ENCODE peak calls at places on chromosome 13, in ten cellular contexts. L is body of pancreas, G is mesenchymal stem cell, Z is aorta, E is neural progenitor cell, V is cardiac muscle cell, Y is left lung, T is uterus, O is lower leg skin, F is SK-N-SH. X is an unnamed sample.

GRCh38 chr13:33524086-33524485 is 238.5 kb upstream of the STARD13 start:
- DNase-seq in L (peak), G (peak), Z (no peak), E (no peak), V (peak), Y (no peak), T (no peak), O (no peak), F (no peak), X (no peak)

GRCh38 chr13:104286566-104287290 is 1220.5 kb upstream of the SLC10A2 start:
- DNase-seq in L (no peak), G (no peak), Z (no peak), E (peak), V (no peak), Y (no peak), T (no peak), O (no peak), F (no peak), X (no peak)

GRCh38 chr13:39900106-39900750 is 244.8 kb downstream of the COG6 start:
- DNase-seq in L (no peak), G (no peak), Z (no peak), E (no peak), V (peak), Y (no peak), T (no peak), O (no peak), F (no peak), X (no peak)

GRCh38 chr13:62626771-62627170 is 1211.1 kb upstream of the PCDH20 start:
- DNase-seq in L (no peak), G (no peak), Z (no peak), E (peak), V (no peak), Y (no peak), T (no peak), O (no peak), F (no peak), X (peak)

GRCh38 chr13:39119422-39119821 is 81.2 kb downstream of the NHLRC3 start:
- DNase-seq in L (no peak), G (no peak), Z (no peak), E (peak), V (no peak), Y (no peak), T (no peak), O (no peak), F (no peak), X (no peak)

GRCh38 chr13:73171926-73172325 is 113.1 kb downstream of the KLF5 start:
- DNase-seq in L (no peak), G (peak), Z (no peak), E (no peak), V (peak), Y (no peak), T (no peak), O (no peak), F (no peak), X (peak)

GRCh38 chr13:110477711-110478245 is 83.7 kb downstream of the RAB20 start:
- DNase-seq in L (no peak), G (no peak), Z (no peak), E (no peak), V (no peak), Y (no peak), T (no peak), O (no peak), F (no peak), X (no peak)

GRCh38 chr13:110323172-110323851 is 16.2 kb downstream of the COL4A2 start:
- DNase-seq in L (no peak), G (peak), Z (no peak), E (no peak), V (no peak), Y (no peak), T (peak), O (no peak), F (no peak), X (peak)

GRCh38 chr13:47117268-47117667 is 220.4 kb upstream of the HTR2A start:
- DNase-seq in L (no peak), G (peak), Z (no peak), E (no peak), V (peak), Y (no peak), T (no peak), O (no peak), F (no peak), X (no peak)

GRCh38 chr13:113013303-113013702 is 44.3 kb downstream of the MCF2L start:
- DNase-seq in L (no peak), G (no peak), Z (no peak), E (no peak), V (no peak), Y (no peak), T (no peak), O (peak), F (no peak), X (no peak)

GRCh38 chr13:25744176-25744575 is 307.6 kb downstream of the SHISA2 start:
- DNase-seq in L (no peak), G (no peak), Z (no peak), E (no peak), V (peak), Y (no peak), T (no peak), O (no peak), F (peak), X (no peak)

GRCh38 chr13:35854286-35854685 is 276.9 kb downstream of the DCLK1 start:
- DNase-seq in L (no peak), G (no peak), Z (no peak), E (no peak), V (no peak), Y (no peak), T (no peak), O (no peak), F (no peak), X (no peak)

GRCh38 chr13:44436589-44437337 is 63.1 kb downstream of the SERP2 start:
- DNase-seq in L (peak), G (peak), Z (peak), E (peak), V (peak), Y (peak), T (peak), O (peak), F (peak), X (peak)

DNA sequence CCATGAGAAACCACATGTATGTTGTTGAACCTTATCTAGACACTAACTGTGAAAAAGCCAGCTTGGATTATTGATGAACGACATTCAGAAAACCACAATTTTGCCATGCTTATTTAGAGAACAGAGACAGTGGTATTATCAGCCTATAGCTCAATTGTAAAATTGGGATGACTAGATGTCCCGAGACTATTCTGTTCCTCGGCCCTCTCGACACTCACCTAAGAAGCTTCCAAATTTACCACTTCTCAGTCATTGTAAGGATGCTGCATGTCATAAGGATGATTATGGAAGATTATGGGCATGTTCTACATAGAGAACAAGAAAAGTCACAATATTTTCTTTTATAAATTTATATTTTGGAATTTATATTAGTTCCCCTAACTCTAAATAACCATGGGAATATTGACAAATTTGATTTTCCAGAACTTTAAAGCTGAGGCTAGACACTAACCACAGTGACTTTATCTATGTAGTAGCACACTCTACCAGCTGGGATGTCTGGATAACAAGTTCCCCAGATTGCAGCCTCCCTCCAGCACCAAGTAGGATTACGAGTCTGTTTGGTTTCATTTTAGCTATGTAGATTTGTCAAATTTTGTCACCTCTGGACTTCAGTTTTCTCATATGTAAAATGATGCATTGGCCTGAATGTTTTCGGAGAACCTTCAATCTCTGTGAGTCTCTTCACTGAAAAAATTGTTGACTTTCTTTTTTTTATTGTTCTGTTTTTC is 513.6 kb downstream of the IRS2 start:
- DNase-seq in L (no peak), G (peak), Z (no peak), E (no peak), V (peak), Y (no peak), T (no peak), O (no peak), F (no peak), X (no peak)
- H3K4me3 ChIP-seq in L (no peak), G (no peak), Z (no peak), E (no peak), V (no peak), Y (no peak), T (no peak), O (no peak), F (no peak), X (no peak)

DNA sequence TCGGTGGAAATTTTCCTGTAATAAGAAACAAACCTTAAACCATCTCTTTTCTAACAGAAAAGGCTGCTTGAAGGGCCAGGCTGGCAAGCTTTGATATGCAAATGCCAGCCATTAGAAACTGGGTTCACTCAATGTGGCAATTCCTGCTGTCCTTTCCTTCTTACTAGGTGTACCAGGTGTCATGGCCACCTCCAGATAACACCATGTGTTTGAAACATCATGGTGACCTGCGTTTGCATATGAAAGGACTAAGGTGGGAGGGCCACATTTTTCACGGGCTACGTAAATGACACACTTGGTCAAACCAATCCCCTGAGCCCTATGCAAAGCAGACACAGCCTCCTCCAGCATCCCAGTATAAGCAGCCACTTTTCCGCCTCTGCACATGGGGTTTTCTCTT is 789.1 kb upstream of the SLITRK5 start:
- DNase-seq in L (no peak), G (no peak), Z (no peak), E (no peak), V (no peak), Y (no peak), T (no peak), O (no peak), F (no peak), X (no peak)
- H3K4me3 ChIP-seq in L (no peak), G (no peak), Z (no peak), E (no peak), V (no peak), Y (no peak), T (no peak), O (no peak), F (no peak), X (no peak)

GRCh38 chr13:83125791-83126190 is 756.5 kb downstream of the SLITRK1 start:
- DNase-seq in L (no peak), G (no peak), Z (no peak), E (no peak), V (no peak), Y (no peak), T (no peak), O (no peak), F (no peak), X (no peak)
- H3K4me3 ChIP-seq in L (no peak), G (no peak), Z (no peak), E (no peak), V (no peak), Y (no peak), T (no peak), O (no peak), F (no peak), X (no peak)

DNA sequence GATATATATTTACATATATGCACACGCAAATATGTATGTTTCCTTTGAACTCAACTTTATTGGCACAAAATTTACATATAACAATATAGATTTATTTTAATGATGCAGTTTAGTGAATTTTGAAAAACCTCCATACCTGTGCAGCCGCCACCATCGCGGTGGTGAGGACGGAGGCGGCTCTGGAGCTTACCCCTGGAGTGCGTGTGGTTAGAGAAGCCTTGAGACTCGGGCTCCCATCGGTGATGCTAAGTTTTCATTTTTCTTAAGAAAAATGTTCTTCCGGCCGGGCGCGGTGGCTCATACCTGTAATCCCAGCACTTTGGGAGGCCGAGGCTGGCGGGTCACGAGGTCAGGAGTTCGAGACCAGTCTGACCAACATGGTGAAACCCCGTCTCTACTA is 31.8 kb downstream of the GJA3 start:
- DNase-seq in L (no peak), G (no peak), Z (no peak), E (no peak), V (no peak), Y (no peak), T (no peak), O (no peak), F (no peak), X (peak)
- H3K4me3 ChIP-seq in L (no peak), G (no peak), Z (no peak), E (peak), V (no peak), Y (no peak), T (no peak), O (no peak), F (no peak), X (peak)

DNA sequence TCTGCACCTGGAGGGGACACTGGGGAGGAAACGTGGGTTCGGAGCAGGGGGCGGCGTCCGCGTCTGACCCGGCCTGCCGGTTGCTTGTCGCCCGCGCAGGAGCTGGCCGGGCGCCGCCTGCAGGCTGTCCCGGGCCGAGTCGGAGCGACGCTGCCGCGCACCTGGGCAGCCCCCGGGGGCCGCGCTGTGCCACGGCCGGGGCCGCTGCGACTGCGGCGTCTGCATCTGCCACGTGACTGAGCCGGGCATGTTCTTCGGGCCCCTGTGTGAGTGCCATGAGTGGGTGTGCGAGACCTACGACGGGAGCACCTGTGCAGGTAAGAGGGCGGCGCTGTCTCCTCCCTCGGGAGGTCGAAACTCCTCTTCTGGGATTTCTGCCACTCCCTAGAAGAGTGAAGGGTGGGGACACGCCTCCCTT is 1.3 kb downstream of the ITGBL1 start:
- DNase-seq in L (peak), G (no peak), Z (peak), E (no peak), V (peak), Y (peak), T (no peak), O (no peak), F (peak), X (peak)
- H3K4me3 ChIP-seq in L (peak), G (peak), Z (peak), E (no peak), V (no peak), Y (peak), T (peak), O (peak), F (peak), X (no peak)

GRCh38 chr13:67228031-67228430 is 2.1 kb downstream of the PCDH9 start:
- DNase-seq in L (no peak), G (no peak), Z (no peak), E (no peak), V (no peak), Y (no peak), T (no peak), O (no peak), F (no peak), X (no peak)
- H3K4me3 ChIP-seq in L (no peak), G (no peak), Z (peak), E (no peak), V (no peak), Y (no peak), T (no peak), O (no peak), F (no peak), X (no peak)

GRCh38 chr13:93260591-93260990 is 34.0 kb downstream of the GPC6 start:
- DNase-seq in L (no peak), G (no peak), Z (no peak), E (no peak), V (peak), Y (no peak), T (no peak), O (no peak), F (no peak), X (no peak)

GRCh38 chr13:93262729-93263128 is 36.1 kb downstream of the GPC6 start:
- DNase-seq in L (no peak), G (peak), Z (no peak), E (no peak), V (peak), Y (no peak), T (no peak), O (no peak), F (no peak), X (no peak)

GRCh38 chr13:93268327-93269028 is 41.9 kb downstream of the GPC6 start:
- DNase-seq in L (no peak), G (no peak), Z (no peak), E (no peak), V (peak), Y (no peak), T (no peak), O (no peak), F (no peak), X (no peak)

GRCh38 chr13:93266681-93267080 is 40.1 kb downstream of the GPC6 start:
- DNase-seq in L (no peak), G (no peak), Z (no peak), E (no peak), V (no peak), Y (no peak), T (no peak), O (no peak), F (no peak), X (no peak)

DNA sequence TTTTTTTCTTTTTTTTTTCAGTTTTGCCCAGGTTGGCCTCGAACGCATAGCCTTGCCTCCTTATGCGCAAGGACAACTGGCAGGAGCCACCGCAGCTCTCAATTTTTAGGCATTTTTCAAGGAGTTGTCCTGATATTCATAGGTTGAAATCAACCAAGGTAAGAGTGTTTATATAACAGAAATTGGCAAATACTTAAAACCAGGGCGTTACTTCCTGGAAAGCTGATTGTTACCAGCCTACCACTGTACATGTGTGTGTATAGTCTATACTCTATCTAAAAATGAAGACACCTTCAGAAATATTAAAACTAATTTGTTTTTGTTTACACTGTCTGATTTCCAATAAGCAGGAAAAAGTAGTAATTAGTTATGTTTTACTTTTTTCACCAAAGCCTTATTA is 39.2 kb downstream of the GPC6 start:
- DNase-seq in L (no peak), G (no peak), Z (no peak), E (no peak), V (no peak), Y (no peak), T (no peak), O (no peak), F (no peak), X (no peak)
- H3K4me3 ChIP-seq in L (no peak), G (no peak), Z (no peak), E (no peak), V (no peak), Y (no peak), T (no peak), O (no peak), F (no peak), X (no peak)

GRCh38 chr13:50511877-50512332 is 331.6 kb downstream of the DLEU7 start:
- DNase-seq in L (no peak), G (no peak), Z (no peak), E (no peak), V (no peak), Y (no peak), T (no peak), O (no peak), F (no peak), X (no peak)
- H3K4me3 ChIP-seq in L (no peak), G (no peak), Z (peak), E (no peak), V (no peak), Y (no peak), T (no peak), O (no peak), F (no peak), X (no peak)

GRCh38 chr13:94966380-94966779 is 254.0 kb upstream of the SOX21 start:
- DNase-seq in L (no peak), G (no peak), Z (no peak), E (peak), V (no peak), Y (no peak), T (no peak), O (no peak), F (peak), X (no peak)

GRCh38 chr13:94968040-94968756 is 255.9 kb upstream of the SOX21 start:
- DNase-seq in L (no peak), G (peak), Z (no peak), E (peak), V (peak), Y (peak), T (no peak), O (no peak), F (peak), X (peak)

GRCh38 chr13:94968757-94969086 is 256.4 kb upstream of the SOX21 start:
- DNase-seq in L (no peak), G (no peak), Z (no peak), E (no peak), V (no peak), Y (no peak), T (no peak), O (no peak), F (no peak), X (peak)

GRCh38 chr13:94972262-94972661 is 259.9 kb upstream of the SOX21 start:
- DNase-seq in L (no peak), G (no peak), Z (no peak), E (no peak), V (no peak), Y (no peak), T (no peak), O (no peak), F (no peak), X (no peak)

GRCh38 chr13:94967183-94968039 is 255.1 kb upstream of the SOX21 start:
- DNase-seq in L (peak), G (peak), Z (no peak), E (peak), V (peak), Y (peak), T (no peak), O (no peak), F (peak), X (peak)
- H3K4me3 ChIP-seq in L (no peak), G (peak), Z (no peak), E (peak), V (peak), Y (no peak), T (peak), O (no peak), F (peak), X (peak)